ENCODE peak calls at places on chromosomes 12 and 14, in five cellular contexts. C is hypothalamus, V is HS-5, E is uterus, Z is astrocyte of the spinal cord. Y is an unnamed sample.

GRCh38 chr14:76924363-76925151 is 98.3 kb downstream of the LRRC74A start:
- DNase-seq in V (no peak), E (no peak), Z (peak; percentile 44), C (peak; percentile 59), Y (no peak)

GRCh38 chr12:106288510-106289195 is 13.9 kb upstream of the TCP11L2 start:
- DNase-seq in Z (peak; percentile 92), E (no peak), V (peak; percentile 81), C (no peak), Y (no peak)

GRCh38 chr12:69502342-69503081 is 32.3 kb downstream of the FRS2 start:
- DNase-seq in V (peak; percentile 73), C (no peak), Z (peak; percentile 61), E (no peak), Y (no peak)

GRCh38 chr12:12718382-12718761 is 1.2 kb downstream of the CDKN1B start:
- DNase-seq in Z (no peak), E (no peak), C (no peak), V (no peak), Y (no peak)

GRCh38 chr14:99972748-99973466 is 92.3 kb upstream of the EVL start:
- DNase-seq in C (no peak), E (no peak), Z (no peak), V (no peak), Y (no peak)

GRCh38 chr14:96762650-96763049 is 34.5 kb upstream of the VRK1 start:
- DNase-seq in C (no peak), V (peak; percentile 24), Z (peak; percentile 47), E (no peak), Y (no peak)

GRCh38 chr14:66496188-66496807 is 10.1 kb downstream of the CCDC196 start:
- DNase-seq in E (no peak), C (no peak), V (no peak), Z (peak; percentile 14), Y (no peak)

GRCh38 chr14:101349108-101349507 is 212.2 kb upstream of the DIO3 start:
- DNase-seq in E (no peak), V (no peak), Z (no peak), C (no peak), Y (no peak)

GRCh38 chr14:54127526-54127925 is 170.9 kb upstream of the BMP4 start:
- DNase-seq in Z (peak; percentile 55), C (no peak), V (no peak), E (no peak), Y (no peak)

GRCh38 chr14:23056956-23057756 is at the start of gene CDH24:
- DNase-seq in Z (peak; percentile 68), E (peak; percentile 82), C (no peak), V (no peak), Y (no peak)

GRCh38 chr14:23723911-23724310 is 87.7 kb downstream of the DHRS2 start:
- DNase-seq in C (no peak), V (no peak), E (no peak), Z (no peak), Y (no peak)

GRCh38 chr14:75198291-75198933 is 22.0 kb upstream of the TMED10 start:
- DNase-seq in V (no peak), C (peak; percentile 26), Z (no peak), E (no peak), Y (peak; percentile 18)

GRCh38 chr12:19971396-19971802 is 396.9 kb upstream of the PDE3A start:
- DNase-seq in Z (peak; percentile 91), E (no peak), C (no peak), V (no peak), Y (no peak)

GRCh38 chr14:76564471-76565119 is 188.7 kb downstream of the ESRRB start:
- DNase-seq in C (no peak), E (no peak), Z (no peak), V (no peak), Y (no peak)

GRCh38 chr12:80892597-80893445 is 44.9 kb downstream of the LIN7A start:
- DNase-seq in C (no peak), Z (peak; percentile 67), V (no peak), E (no peak), Y (no peak)

GRCh38 chr14:38199768-38200167 is 7.9 kb upstream of the SSTR1 start:
- DNase-seq in E (no peak), C (no peak), Z (no peak), V (peak; percentile 9), Y (no peak)

GRCh38 chr14:65000868-65001600 is 14.3 kb downstream of the FNTB start:
- DNase-seq in E (no peak), Z (no peak), V (no peak), C (no peak), Y (no peak)

GRCh38 chr12:106892075-106892474 is 63.6 kb upstream of the TMEM263 start:
- DNase-seq in C (no peak), Z (no peak), V (no peak), E (no peak), Y (no peak)